ENCODE peak calls at places on chromosomes 6 and 20, in seven cellular contexts. One of them, this sample, is unnamed.

GRCh38 chr6:4662886-4663285 is 113.3 kb upstream of the CDYL start:
- DNase-seq in fibroblast of lung: no peak
- DNase-seq in OCI-LY7: no peak
- DNase-seq in psoas muscle: no peak
- DNase-seq in fibroblast of mammary gland: no peak
- DNase-seq in GM12865: no peak
- DNase-seq in mammary epithelial cell: no peak
- DNase-seq in this sample: no peak

GRCh38 chr6:11251553-11252358 is 19.3 kb upstream of the NEDD9 start:
- DNase-seq in psoas muscle: peak
- DNase-seq in OCI-LY7: no peak
- DNase-seq in fibroblast of lung: peak
- DNase-seq in mammary epithelial cell: peak
- DNase-seq in fibroblast of mammary gland: peak
- DNase-seq in GM12865: no peak
- DNase-seq in this sample: peak

GRCh38 chr6:6723792-6724318 is 135.3 kb downstream of the LY86 start:
- DNase-seq in fibroblast of lung: no peak
- DNase-seq in GM12865: no peak
- DNase-seq in OCI-LY7: no peak
- DNase-seq in fibroblast of mammary gland: peak
- DNase-seq in mammary epithelial cell: no peak
- DNase-seq in psoas muscle: no peak
- DNase-seq in this sample: no peak

GRCh38 chr20:25865715-25866656 is 169.3 kb upstream of the ZNF337 start:
- DNase-seq in fibroblast of lung: peak
- DNase-seq in GM12865: peak
- DNase-seq in fibroblast of mammary gland: peak
- DNase-seq in mammary epithelial cell: peak
- DNase-seq in OCI-LY7: no peak
- DNase-seq in psoas muscle: peak
- DNase-seq in this sample: peak

GRCh38 chr6:105757512-105758200 is 328.5 kb upstream of the PRDM1 start:
- DNase-seq in GM12865: peak
- DNase-seq in fibroblast of lung: no peak
- DNase-seq in OCI-LY7: peak
- DNase-seq in mammary epithelial cell: peak
- DNase-seq in psoas muscle: no peak
- DNase-seq in fibroblast of mammary gland: no peak
- DNase-seq in this sample: no peak

GRCh38 chr6:24702720-24703282 is 16.2 kb downstream of the C6orf62 start:
- DNase-seq in fibroblast of mammary gland: no peak
- DNase-seq in mammary epithelial cell: no peak
- DNase-seq in fibroblast of lung: no peak
- DNase-seq in psoas muscle: no peak
- DNase-seq in OCI-LY7: no peak
- DNase-seq in GM12865: no peak
- DNase-seq in this sample: no peak

GRCh38 chr20:5181955-5182354 is 55.1 kb downstream of the CDS2 start:
- DNase-seq in GM12865: no peak
- DNase-seq in mammary epithelial cell: peak
- DNase-seq in fibroblast of lung: peak
- DNase-seq in fibroblast of mammary gland: peak
- DNase-seq in psoas muscle: no peak
- DNase-seq in OCI-LY7: no peak
- DNase-seq in this sample: peak

GRCh38 chr20:11186301-11187008 is 512.7 kb upstream of the JAG1 start:
- DNase-seq in OCI-LY7: no peak
- DNase-seq in fibroblast of lung: peak
- DNase-seq in GM12865: no peak
- DNase-seq in mammary epithelial cell: peak
- DNase-seq in psoas muscle: no peak
- DNase-seq in fibroblast of mammary gland: no peak
- DNase-seq in this sample: no peak

GRCh38 chr6:144635051-144635450 is 349.9 kb downstream of the UTRN start:
- DNase-seq in psoas muscle: no peak
- DNase-seq in fibroblast of lung: no peak
- DNase-seq in mammary epithelial cell: no peak
- DNase-seq in fibroblast of mammary gland: no peak
- DNase-seq in GM12865: no peak
- DNase-seq in OCI-LY7: no peak
- DNase-seq in this sample: no peak

GRCh38 chr6:70547313-70547712 is 19.4 kb upstream of the SDHAF4 start:
- DNase-seq in mammary epithelial cell: no peak
- DNase-seq in OCI-LY7: no peak
- DNase-seq in psoas muscle: no peak
- DNase-seq in fibroblast of lung: peak
- DNase-seq in GM12865: no peak
- DNase-seq in fibroblast of mammary gland: peak
- DNase-seq in this sample: peak

GRCh38 chr6:2708456-2708855 is 42.3 kb downstream of the MYLK4 start:
- DNase-seq in fibroblast of lung: no peak
- DNase-seq in mammary epithelial cell: no peak
- DNase-seq in psoas muscle: no peak
- DNase-seq in OCI-LY7: no peak
- DNase-seq in fibroblast of mammary gland: peak
- DNase-seq in GM12865: no peak
- DNase-seq in this sample: peak

GRCh38 chr6:164929155-164929977 is 380.0 kb downstream of the C6orf118 start:
- DNase-seq in mammary epithelial cell: no peak
- DNase-seq in fibroblast of lung: no peak
- DNase-seq in GM12865: no peak
- DNase-seq in OCI-LY7: no peak
- DNase-seq in psoas muscle: no peak
- DNase-seq in fibroblast of mammary gland: no peak
- DNase-seq in this sample: no peak

GRCh38 chr6:146847426-146847825 is 248.7 kb downstream of the ADGB start:
- DNase-seq in psoas muscle: no peak
- DNase-seq in GM12865: no peak
- DNase-seq in OCI-LY7: no peak
- DNase-seq in fibroblast of mammary gland: peak
- DNase-seq in fibroblast of lung: peak
- DNase-seq in mammary epithelial cell: no peak
- DNase-seq in this sample: peak

GRCh38 chr6:142530566-142530965 is 228.8 kb downstream of the ADGRG6 start:
- DNase-seq in mammary epithelial cell: no peak
- DNase-seq in GM12865: no peak
- DNase-seq in OCI-LY7: no peak
- DNase-seq in psoas muscle: no peak
- DNase-seq in fibroblast of lung: no peak
- DNase-seq in fibroblast of mammary gland: peak
- DNase-seq in this sample: no peak

DNA sequence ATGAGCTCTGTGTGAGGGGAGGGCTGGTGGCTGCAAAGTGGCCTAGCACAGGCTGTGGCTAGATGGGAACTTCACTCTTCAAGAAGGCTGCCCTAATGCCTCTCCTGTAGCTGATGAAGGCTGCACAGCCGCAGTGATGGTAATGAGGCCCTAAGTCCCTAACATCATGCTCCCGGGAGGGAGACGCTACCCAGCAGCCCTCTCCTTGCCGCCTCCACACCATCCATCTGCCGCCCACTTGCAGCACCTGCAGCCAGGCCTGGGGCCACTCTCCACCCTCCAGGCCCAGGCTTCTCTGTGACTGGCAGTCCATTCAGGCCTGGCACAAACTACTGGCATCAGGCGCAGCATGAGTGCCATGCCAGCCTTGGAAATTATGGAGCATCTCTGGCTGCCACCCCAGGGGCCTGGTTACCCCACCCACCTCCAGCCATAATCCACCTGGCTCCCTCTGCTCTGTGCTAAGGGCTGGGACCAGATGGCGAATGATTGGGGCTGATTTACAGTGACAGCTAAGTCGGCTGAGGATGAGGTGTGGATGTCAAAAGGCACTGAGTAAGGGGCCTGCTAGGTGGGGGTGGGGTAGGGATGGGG is 284.2 kb downstream of the LRFN2 start:
- DNase-seq in OCI-LY7: no peak
- DNase-seq in mammary epithelial cell: no peak
- DNase-seq in psoas muscle: no peak
- DNase-seq in fibroblast of mammary gland: no peak
- DNase-seq in fibroblast of lung: no peak
- DNase-seq in GM12865: no peak
- DNase-seq in this sample: no peak
- TF ChIP-seq CTCF in OCI-LY7: no peak
- TF ChIP-seq CTCF in mammary epithelial cell: no peak
- TF ChIP-seq CTCF in psoas muscle: no peak
- TF ChIP-seq CTCF in fibroblast of mammary gland: no peak
- TF ChIP-seq CTCF in fibroblast of lung: no peak
- TF ChIP-seq CTCF in GM12865: no peak
- TF ChIP-seq CTCF in this sample: no peak

GRCh38 chr6:39048481-39049399 is at the start of gene GLP1R:
- DNase-seq in mammary epithelial cell: no peak
- DNase-seq in fibroblast of lung: no peak
- DNase-seq in psoas muscle: no peak
- DNase-seq in GM12865: no peak
- DNase-seq in OCI-LY7: no peak
- DNase-seq in fibroblast of mammary gland: no peak
- DNase-seq in this sample: no peak
- H3K4me3 ChIP-seq in mammary epithelial cell: no peak
- H3K4me3 ChIP-seq in fibroblast of lung: no peak
- H3K4me3 ChIP-seq in psoas muscle: peak
- H3K4me3 ChIP-seq in GM12865: no peak
- H3K4me3 ChIP-seq in OCI-LY7: no peak
- H3K4me3 ChIP-seq in fibroblast of mammary gland: no peak
- H3K4me3 ChIP-seq in this sample: no peak

GRCh38 chr6:22774129-22774528 is 204.8 kb downstream of the HDGFL1 start:
- DNase-seq in OCI-LY7: no peak
- DNase-seq in mammary epithelial cell: no peak
- DNase-seq in psoas muscle: no peak
- DNase-seq in fibroblast of lung: peak
- DNase-seq in GM12865: no peak
- DNase-seq in fibroblast of mammary gland: no peak
- DNase-seq in this sample: no peak
- TF ChIP-seq CTCF in OCI-LY7: no peak
- TF ChIP-seq CTCF in mammary epithelial cell: no peak
- TF ChIP-seq CTCF in psoas muscle: no peak
- TF ChIP-seq CTCF in fibroblast of lung: no peak
- TF ChIP-seq CTCF in GM12865: no peak
- TF ChIP-seq CTCF in fibroblast of mammary gland: no peak
- TF ChIP-seq CTCF in this sample: no peak

GRCh38 chr20:8043687-8044278 is 24.2 kb upstream of the TMX4 start:
- DNase-seq in fibroblast of mammary gland: peak
- DNase-seq in OCI-LY7: peak
- DNase-seq in mammary epithelial cell: peak
- DNase-seq in fibroblast of lung: peak
- DNase-seq in GM12865: peak
- DNase-seq in psoas muscle: no peak
- DNase-seq in this sample: peak

GRCh38 chr20:8045946-8046345 is 26.4 kb upstream of the TMX4 start:
- DNase-seq in fibroblast of mammary gland: no peak
- DNase-seq in fibroblast of lung: no peak
- DNase-seq in OCI-LY7: no peak
- DNase-seq in psoas muscle: no peak
- DNase-seq in GM12865: no peak
- DNase-seq in mammary epithelial cell: no peak
- DNase-seq in this sample: no peak

GRCh38 chr20:8050117-8050837 is 30.7 kb upstream of the TMX4 start:
- DNase-seq in mammary epithelial cell: no peak
- DNase-seq in fibroblast of lung: no peak
- DNase-seq in fibroblast of mammary gland: no peak
- DNase-seq in GM12865: no peak
- DNase-seq in psoas muscle: no peak
- DNase-seq in OCI-LY7: no peak
- DNase-seq in this sample: no peak

DNA sequence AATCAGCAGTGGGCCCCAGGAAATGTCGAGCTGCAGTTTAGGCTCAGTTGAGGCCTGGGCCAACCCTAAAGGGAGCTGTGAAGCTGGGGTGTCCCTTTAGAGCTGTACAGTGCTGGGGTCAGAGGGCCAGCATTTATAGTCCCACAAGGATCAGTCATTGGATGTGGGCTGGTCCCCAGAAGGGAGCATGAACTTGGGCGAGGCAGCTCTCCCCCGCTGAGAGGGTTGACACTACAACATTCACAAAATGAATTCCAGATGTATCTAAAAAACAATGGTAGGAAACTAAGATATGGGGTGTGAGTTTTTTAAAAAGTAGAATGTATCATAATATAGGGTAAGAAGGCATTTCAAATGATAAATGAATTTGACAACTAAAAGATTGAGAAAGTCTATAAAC is 29.8 kb upstream of the TMX4 start:
- DNase-seq in OCI-LY7: no peak
- DNase-seq in fibroblast of lung: no peak
- DNase-seq in GM12865: no peak
- DNase-seq in fibroblast of mammary gland: peak
- DNase-seq in mammary epithelial cell: no peak
- DNase-seq in psoas muscle: no peak
- DNase-seq in this sample: no peak
- H3K4me3 ChIP-seq in OCI-LY7: no peak
- H3K4me3 ChIP-seq in fibroblast of lung: no peak
- H3K4me3 ChIP-seq in GM12865: no peak
- H3K4me3 ChIP-seq in fibroblast of mammary gland: no peak
- H3K4me3 ChIP-seq in mammary epithelial cell: no peak
- H3K4me3 ChIP-seq in psoas muscle: no peak
- H3K4me3 ChIP-seq in this sample: no peak

DNA sequence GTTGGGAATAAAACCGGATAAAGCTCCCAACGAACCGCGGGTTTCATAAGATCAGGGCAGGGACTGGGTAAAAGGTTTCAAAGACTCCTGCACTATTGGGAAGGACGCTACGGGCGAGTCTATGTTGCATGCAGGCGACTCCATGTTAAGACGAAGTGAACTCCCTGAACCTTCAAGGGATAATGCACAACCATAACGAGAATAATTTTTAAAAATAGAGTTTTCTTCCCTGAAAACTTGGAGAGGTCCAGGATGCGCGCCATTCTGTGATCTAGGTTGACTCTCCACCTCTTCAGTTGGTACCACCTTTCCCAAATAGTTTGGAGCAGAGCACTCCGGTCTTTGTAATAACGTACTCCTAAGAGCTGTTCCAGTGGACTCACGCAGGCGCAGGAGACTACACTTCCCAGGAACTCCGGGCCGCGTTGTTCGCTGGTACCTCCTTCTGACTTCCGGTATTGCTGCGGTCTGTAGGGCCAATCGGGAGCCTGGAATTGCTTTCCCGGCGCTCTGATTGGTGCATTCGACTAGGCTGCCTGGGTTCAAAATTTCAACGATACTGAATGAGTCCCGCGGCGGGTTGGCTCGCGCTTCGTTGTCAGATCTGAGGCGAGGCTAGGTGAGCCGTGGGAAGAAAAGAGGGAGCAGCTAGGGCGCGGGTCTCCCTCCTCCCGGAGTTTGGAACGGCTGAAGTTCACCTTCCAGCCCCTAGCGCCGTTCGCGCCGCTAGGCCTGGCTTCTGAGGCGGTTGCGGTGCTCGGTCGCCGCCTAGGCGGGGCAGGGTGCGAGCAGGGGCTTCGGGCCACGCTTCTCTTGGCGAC is at the start of gene TPX2:
- DNase-seq in GM12865: peak
- DNase-seq in OCI-LY7: peak
- DNase-seq in fibroblast of lung: peak
- DNase-seq in psoas muscle: peak
- DNase-seq in fibroblast of mammary gland: peak
- DNase-seq in mammary epithelial cell: peak
- DNase-seq in this sample: peak
- TF ChIP-seq CTCF in GM12865: no peak
- TF ChIP-seq CTCF in OCI-LY7: peak
- TF ChIP-seq CTCF in fibroblast of lung: no peak
- TF ChIP-seq CTCF in psoas muscle: no peak
- TF ChIP-seq CTCF in fibroblast of mammary gland: peak
- TF ChIP-seq CTCF in mammary epithelial cell: no peak
- TF ChIP-seq CTCF in this sample: peak